ENCODE peak calls at places on chromosomes 1 and 21, in seven cellular contexts. B is endodermal cell, N is right lobe of liver, D is tibial artery, H is body of pancreas, Y is HCT116, Q is GM10248. W is an unnamed sample.

GRCh38 chr1:225934711-225935110 is 6.3 kb downstream of the LEFTY2 start:
- DNase-seq in H (no peak), Y (no peak), Q (no peak), B (no peak), N (no peak), D (no peak), W (no peak)

GRCh38 chr1:42646056-42646455 is 12.2 kb upstream of the PPIH start:
- DNase-seq in Y (no peak), Q (no peak), B (no peak), D (no peak), N (no peak), H (no peak), W (no peak)

GRCh38 chr1:236413688-236414087 is 19.6 kb downstream of the EDARADD start:
- DNase-seq in D (no peak), Y (no peak), N (peak; percentile 1), H (no peak), B (no peak), Q (no peak), W (no peak)

GRCh38 chr1:9242338-9242969 is 7.9 kb downstream of the H6PD start:
- DNase-seq in Y (no peak), Q (no peak), D (peak; percentile 94), N (peak; percentile 95), B (no peak), H (peak; percentile 95), W (no peak)

GRCh38 chr1:33396188-33397124 is 34.4 kb downstream of the PHC2 start:
- DNase-seq in D (no peak), Y (no peak), B (no peak), N (no peak), Q (no peak), H (no peak), W (no peak)

GRCh38 chr1:202576816-202577215 is 133.4 kb downstream of the SYT2 start:
- DNase-seq in D (no peak), H (peak; percentile 13), Q (no peak), N (no peak), Y (no peak), B (no peak), W (no peak)

GRCh38 chr1:32337855-32338636 is 2.0 kb upstream of the MARCKSL1 start:
- DNase-seq in D (no peak), B (no peak), Y (no peak), H (peak; percentile 46), Q (no peak), N (no peak), W (peak; percentile 91)

GRCh38 chr1:85975770-85976386 is 180.7 kb downstream of the COL24A1 start:
- DNase-seq in H (no peak), N (no peak), Y (no peak), Q (no peak), B (peak; percentile 85), D (no peak), W (no peak)

GRCh38 chr1:24311731-24312130 is 7.4 kb upstream of the GRHL3 start:
- DNase-seq in Q (no peak), B (no peak), D (no peak), Y (no peak), H (no peak), N (no peak), W (no peak)

GRCh38 chr1:213474054-213474453 is 423.0 kb downstream of the RPS6KC1 start:
- DNase-seq in B (no peak), N (no peak), D (no peak), H (peak; percentile 38), Q (no peak), Y (no peak), W (no peak)

GRCh38 chr1:198681831-198682756 is 43.3 kb downstream of the PTPRC start:
- DNase-seq in N (peak; percentile 61), Y (no peak), H (peak; percentile 80), Q (peak; percentile 62), B (no peak), D (no peak), W (peak; percentile 96)

GRCh38 chr1:205451202-205451601 is 4.6 kb downstream of the BLACAT1 start:
- DNase-seq in D (no peak), Y (no peak), B (peak; percentile 80), N (no peak), Q (no peak), H (no peak), W (no peak)

GRCh38 chr1:198679535-198680173 is 40.8 kb downstream of the PTPRC start:
- DNase-seq in H (no peak), N (no peak), Q (no peak), D (no peak), B (no peak), Y (no peak), W (peak; percentile 42)

GRCh38 chr1:55604194-55604593 is 389.0 kb upstream of the USP24 start:
- DNase-seq in N (no peak), Y (no peak), D (no peak), Q (no peak), H (no peak), B (no peak), W (no peak)

GRCh38 chr1:226098870-226099832 is 36.6 kb downstream of the H3-3A start:
- DNase-seq in B (no peak), Q (no peak), D (no peak), H (no peak), N (no peak), Y (no peak), W (no peak)

GRCh38 chr1:224592636-224593579 is 23.2 kb upstream of the CNIH3 start:
- DNase-seq in B (no peak), H (peak; percentile 25), D (no peak), Y (no peak), N (no peak), Q (peak; percentile 17), W (no peak)

GRCh38 chr1:206000641-206001339 is 2.4 kb downstream of the RAB7B start:
- DNase-seq in N (peak; percentile 30), Y (peak; percentile 49), B (peak; percentile 43), Q (no peak), H (no peak), D (no peak), W (no peak)

GRCh38 chr1:223732993-223733798 is 20.9 kb downstream of the CAPN2 start:
- DNase-seq in B (no peak), D (no peak), H (peak; percentile 38), N (no peak), Q (no peak), Y (no peak), W (no peak)

DNA sequence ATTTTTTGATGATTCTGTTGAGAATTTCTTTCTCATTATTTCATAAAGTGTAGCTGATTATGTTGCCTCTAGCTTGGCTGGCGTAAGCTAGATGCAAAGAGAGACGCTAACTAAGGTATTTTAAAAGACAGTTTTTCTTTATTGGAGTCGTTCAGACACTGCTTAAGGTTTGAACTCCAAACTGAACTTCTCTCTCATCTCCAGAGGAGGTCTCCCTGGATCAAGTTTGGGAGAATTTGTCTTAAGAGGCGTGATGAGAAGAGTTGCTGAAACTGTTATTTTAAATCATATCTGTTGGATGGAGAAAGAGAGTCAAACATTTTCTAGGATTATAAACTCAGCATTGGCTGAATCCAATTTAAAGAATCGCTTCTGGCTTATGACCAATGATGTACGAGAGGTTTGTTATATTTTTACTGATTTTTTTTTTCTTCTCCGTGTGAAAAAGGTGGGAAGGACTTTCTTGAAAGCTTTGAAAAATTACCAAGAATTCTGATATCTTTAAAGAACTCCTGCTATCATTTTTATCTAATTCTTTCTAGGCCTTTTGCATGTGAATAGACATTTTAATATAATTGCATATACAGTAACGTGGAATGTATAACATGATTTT is 34.0 kb downstream of the MAP3K7CL start:
- DNase-seq in B (no peak), Y (peak; percentile 69), H (peak; percentile 45), Q (peak; percentile 30), N (no peak), D (no peak), W (no peak)
- TF ChIP-seq CTCF in B (peak; percentile 77), Y (peak; percentile 67), H (peak; percentile 55), Q (peak; percentile 27), N (peak; percentile 75), D (peak; percentile 77), W (peak; percentile 80)

GRCh38 chr1:217717959-217718358 is 86.8 kb downstream of the SPATA17 start:
- DNase-seq in N (no peak), Y (no peak), B (no peak), D (no peak), Q (no peak), H (no peak), W (no peak)

GRCh38 chr1:217713223-217713622 is 82.1 kb downstream of the SPATA17 start:
- DNase-seq in B (no peak), D (no peak), Q (no peak), N (no peak), Y (no peak), H (no peak), W (no peak)

GRCh38 chr1:217721692-217722091 is 90.5 kb downstream of the SPATA17 start:
- DNase-seq in H (no peak), N (no peak), B (no peak), Y (no peak), Q (no peak), D (no peak), W (no peak)

DNA sequence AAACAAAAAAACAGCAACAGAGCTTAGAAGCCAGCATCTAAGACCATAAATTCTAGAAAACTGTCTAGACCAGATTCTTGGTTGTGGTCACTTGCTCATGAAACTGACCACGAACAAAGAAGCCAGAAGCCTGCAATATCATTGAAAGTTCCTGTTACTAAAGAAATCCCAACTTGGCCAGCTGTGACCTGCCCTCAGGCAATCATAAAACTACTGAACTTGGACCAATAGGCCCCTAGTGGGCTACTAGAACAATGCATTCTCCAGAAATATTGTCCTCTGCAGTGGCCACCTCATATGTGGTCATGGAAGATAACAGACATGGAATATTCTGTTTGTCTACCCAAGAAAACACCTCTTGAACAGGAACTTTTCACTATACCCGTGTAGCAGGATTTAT is 87.7 kb downstream of the SPATA17 start:
- DNase-seq in B (no peak), Y (peak; percentile 0), D (no peak), N (no peak), Q (no peak), H (no peak), W (no peak)
- TF ChIP-seq CTCF in B (peak; percentile 59), Y (no peak), D (no peak), N (no peak), Q (no peak), H (no peak), W (no peak)

GRCh38 chr1:194295690-194296089 is 1109.3 kb upstream of the B3GALT2 start:
- DNase-seq in D (no peak), B (peak; percentile 53), Y (peak; percentile 33), H (peak; percentile 15), Q (peak; percentile 27), N (no peak), W (no peak)
- TF ChIP-seq CTCF in D (peak; percentile 20), B (peak; percentile 83), Y (peak; percentile 29), H (peak; percentile 47), Q (peak; percentile 58), N (peak; percentile 69), W (peak; percentile 18)

DNA sequence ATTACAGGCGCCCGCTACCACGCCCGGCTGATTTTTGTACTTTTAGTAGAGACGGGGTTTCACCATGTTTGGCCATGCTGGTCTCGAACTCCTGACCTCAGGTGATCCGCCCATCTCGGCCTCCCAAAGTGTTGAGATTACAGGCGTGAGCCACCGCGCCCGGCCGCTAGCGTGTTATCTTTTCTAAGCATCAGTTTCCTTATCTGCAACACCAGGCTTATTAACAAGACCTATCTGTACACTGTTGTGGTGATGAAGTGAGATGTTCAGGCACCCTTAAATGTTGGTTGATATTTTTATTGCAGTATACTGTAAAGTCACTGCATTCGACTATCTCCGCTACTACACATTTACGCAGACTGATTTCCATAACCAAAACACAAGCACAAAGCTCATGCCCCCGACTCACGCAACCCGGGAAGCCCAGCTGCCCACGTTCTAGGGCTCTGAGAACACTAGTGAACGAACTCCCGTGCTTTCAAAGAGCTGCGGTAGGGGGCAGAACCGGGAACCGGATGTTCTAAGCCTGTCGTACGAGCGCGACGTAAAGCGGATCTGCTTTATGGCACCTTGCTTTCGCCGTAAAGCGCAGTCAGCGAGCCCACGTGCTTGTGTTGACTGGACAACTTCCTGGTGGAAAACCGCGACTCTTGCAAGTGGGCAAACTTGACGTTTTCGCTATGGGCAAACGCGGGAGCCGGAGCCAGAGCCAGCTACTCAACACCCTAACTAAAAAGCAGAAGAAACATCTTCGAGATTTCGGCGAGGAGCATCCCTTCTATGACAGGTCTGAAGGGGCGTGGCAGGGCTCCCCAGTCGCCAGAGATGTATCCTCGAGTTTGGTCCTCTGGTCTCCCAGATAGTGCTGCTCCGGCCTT is at the start of gene UTP25:
- DNase-seq in Y (peak; percentile 96), D (peak; percentile 95), N (peak; percentile 92), Q (peak; percentile 89), B (peak; percentile 97), H (peak; percentile 97), W (peak; percentile 95)
- TF ChIP-seq CTCF in Y (peak; percentile 36), D (peak; percentile 61), N (peak; percentile 71), Q (peak; percentile 63), B (peak; percentile 77), H (peak; percentile 55), W (peak; percentile 71)

W was measured in CD14-positive monocyte.